ENCODE peak calls at places on chromosome 15, in four cellular contexts. Z, J, L and H are unnamed samples.

GRCh38 chr15:73225358-73226015 is 143.3 kb downstream of the HCN4 start:
- DNase-seq in Z (peak; percentile 24), J (no peak), L (peak; percentile 39), H (no peak)

GRCh38 chr15:53884441-53884840 is 93.8 kb upstream of the UNC13C start:
- DNase-seq in Z (no peak), J (no peak), L (no peak), H (no peak)

GRCh38 chr15:85500729-85501128 is 120.3 kb downstream of the AKAP13 start:
- DNase-seq in Z (no peak), J (no peak), L (no peak), H (no peak)

GRCh38 chr15:79339588-79340314 is 28.8 kb downstream of the TMED3 start:
- DNase-seq in Z (no peak), J (peak; percentile 13), L (peak; percentile 49), H (peak; percentile 25)

GRCh38 chr15:48861813-48862431 is 16.0 kb upstream of the EID1 start:
- DNase-seq in Z (peak; percentile 15), J (peak; percentile 57), L (peak; percentile 47), H (peak; percentile 58)

GRCh38 chr15:90953947-90954711 is 555 bp upstream of the RCCD1 start:
- DNase-seq in Z (no peak), J (no peak), L (no peak), H (no peak)

GRCh38 chr15:79474252-79474651 is 42.1 kb downstream of the MINAR1 start:
- DNase-seq in Z (no peak), J (no peak), L (no peak), H (no peak)

GRCh38 chr15:92079047-92079446 is 225.5 kb downstream of the SLCO3A1 start:
- DNase-seq in Z (peak; percentile 60), J (peak; percentile 15), L (peak; percentile 49), H (peak; percentile 37)

GRCh38 chr15:84671211-84671610 is 13.2 kb upstream of the NMB start:
- DNase-seq in Z (no peak), J (no peak), L (no peak), H (no peak)

GRCh38 chr15:45715528-45715927 is 80.7 kb downstream of the SQOR start:
- DNase-seq in Z (no peak), J (no peak), L (no peak), H (no peak)

GRCh38 chr15:39583586-39584265 is 2.8 kb downstream of the THBS1 start:
- DNase-seq in Z (peak; percentile 57), J (peak; percentile 25), L (peak; percentile 38), H (peak; percentile 36)

GRCh38 chr15:40282870-40283614 is at the start of gene ANKRD63:
- DNase-seq in Z (no peak), J (no peak), L (peak; percentile 80), H (peak; percentile 81)

GRCh38 chr15:36400936-36401585 is 178.4 kb upstream of the CDIN1 start:
- DNase-seq in Z (no peak), J (no peak), L (no peak), H (no peak)

GRCh38 chr15:100867476-100867875 is 12.2 kb upstream of the ALDH1A3 start:
- DNase-seq in Z (no peak), J (no peak), L (no peak), H (no peak)

GRCh38 chr15:77855871-77856270 is 221.6 kb downstream of the TBC1D2B start:
- DNase-seq in Z (no peak), J (no peak), L (no peak), H (no peak)

GRCh38 chr15:52098328-52098727 is 14.2 kb downstream of the BCL2L10 start:
- DNase-seq in Z (no peak), J (no peak), L (no peak), H (no peak)

GRCh38 chr15:81029416-81030367 is 29.0 kb downstream of the TLNRD1 start:
- DNase-seq in Z (no peak), J (no peak), L (no peak), H (no peak)

GRCh38 chr15:29815705-29816042 is 6.6 kb downstream of the TJP1 start:
- DNase-seq in Z (no peak), J (no peak), L (no peak), H (no peak)

GRCh38 chr15:36527512-36528162 is 51.8 kb upstream of the CDIN1 start:
- DNase-seq in Z (no peak), J (no peak), L (no peak), H (peak; percentile 41)

GRCh38 chr15:99566157-99566900 is 545 bp downstream of the MEF2A start:
- DNase-seq in Z (peak; percentile 23), J (no peak), L (peak; percentile 63), H (peak; percentile 76)

GRCh38 chr15:50744601-50745000 is 20.9 kb downstream of the SPPL2A start:
- DNase-seq in Z (no peak), J (no peak), L (no peak), H (no peak)

GRCh38 chr15:85771781-85772445 is 22.8 kb downstream of the KLHL25 start:
- DNase-seq in Z (no peak), J (no peak), L (no peak), H (no peak)

GRCh38 chr15:34582461-34583357 is 742 bp downstream of the GOLGA8B start:
- DNase-seq in Z (peak; percentile 35), J (no peak), L (peak; percentile 70), H (peak; percentile 82)

GRCh38 chr15:42331235-42331634 is 28.1 kb upstream of the CAPN3 start:
- DNase-seq in Z (no peak), J (no peak), L (no peak), H (no peak)

GRCh38 chr15:64521726-64522164 is 61.4 kb downstream of the ZNF609 start:
- DNase-seq in Z (no peak), J (peak; percentile 78), L (no peak), H (peak; percentile 61)

GRCh38 chr15:32903591-32903990 is 185.8 kb downstream of the GREM1 start:
- DNase-seq in Z (no peak), J (no peak), L (no peak), H (no peak)
- TF ChIP-seq FOXJ3 in Z (no peak), J (no peak), L (no peak), H (no peak)

DNA sequence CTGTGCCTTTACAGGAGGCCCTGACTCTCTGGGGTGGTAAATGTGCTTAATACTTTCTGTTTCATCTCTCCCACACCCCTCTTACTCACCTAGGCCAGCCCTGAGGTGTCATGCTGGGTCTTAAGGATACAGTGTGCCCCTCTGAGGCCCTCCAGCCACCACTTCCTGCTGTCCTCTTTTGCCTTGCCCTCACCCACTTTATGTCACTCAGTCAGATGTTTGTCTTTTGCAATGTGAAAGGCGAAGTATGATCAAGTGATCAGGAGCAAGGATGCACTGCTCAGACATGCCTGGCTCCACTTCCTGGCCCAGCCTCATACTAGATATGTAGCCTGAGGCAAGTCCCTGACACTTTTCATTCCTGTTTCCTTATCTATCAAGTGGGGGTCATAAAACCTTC is 339.0 kb upstream of the NR2E3 start:
- DNase-seq in Z (no peak), J (no peak), L (no peak), H (no peak)
- TF ChIP-seq FOXJ3 in Z (no peak), J (no peak), L (no peak), H (no peak)

DNA sequence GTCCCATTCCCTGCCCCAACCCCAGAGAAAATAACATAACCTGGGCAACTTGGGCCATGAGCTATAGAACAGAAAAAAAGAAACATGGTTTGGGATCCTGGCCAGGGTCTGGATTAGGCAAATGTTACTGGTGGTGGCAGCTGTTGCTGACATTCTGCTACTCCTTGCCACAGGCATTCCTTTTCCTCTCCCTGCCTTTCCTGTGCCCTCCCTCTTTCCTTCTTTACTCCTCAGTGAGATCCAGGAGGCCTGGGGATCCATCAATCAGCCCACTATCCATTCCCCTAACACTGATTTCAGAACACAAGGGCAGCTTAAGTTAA is 129.1 kb downstream of the NTRK3 start:
- DNase-seq in Z (no peak), J (no peak), L (no peak), H (no peak)
- TF ChIP-seq FOXJ3 in Z (no peak), J (no peak), L (no peak), H (no peak)

GRCh38 chr15:31086344-31086743 is 15.2 kb downstream of the TRPM1 start:
- DNase-seq in Z (no peak), J (no peak), L (no peak), H (no peak)

GRCh38 chr15:31091531-31091930 is 10.0 kb downstream of the TRPM1 start:
- DNase-seq in Z (no peak), J (no peak), L (no peak), H (no peak)

GRCh38 chr15:31088672-31089360 is 12.7 kb downstream of the TRPM1 start:
- DNase-seq in Z (no peak), J (peak; percentile 57), L (no peak), H (no peak)

GRCh38 chr15:31089361-31090047 is 12.0 kb downstream of the TRPM1 start:
- DNase-seq in Z (no peak), J (peak; percentile 85), L (no peak), H (no peak)

DNA sequence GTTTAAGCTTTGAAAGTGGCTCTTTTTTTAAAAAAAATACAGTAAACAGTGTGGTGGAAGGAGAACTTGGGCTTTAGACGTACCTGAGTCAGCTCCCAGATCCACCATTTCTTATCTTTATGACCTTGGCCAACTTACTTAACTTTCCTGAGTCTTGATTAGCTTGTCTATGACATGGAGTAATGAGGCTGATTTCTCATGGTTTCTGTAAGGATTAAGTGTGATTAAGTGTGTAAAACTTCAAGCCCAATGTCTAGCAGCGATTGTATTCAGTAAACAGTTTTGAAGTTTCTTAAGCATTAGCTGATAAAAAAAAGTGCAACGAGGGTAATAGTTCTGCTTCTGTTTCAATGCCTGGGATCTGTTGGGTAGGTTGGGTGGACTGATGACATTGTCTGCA is 10.8 kb downstream of the TRPM1 start:
- DNase-seq in Z (no peak), J (no peak), L (no peak), H (no peak)
- TF ChIP-seq FOXJ3 in Z (no peak), J (no peak), L (no peak), H (no peak)